ENCODE peak calls at places on chromosome 7, in seven cellular contexts. Y, H, M, I, W, V and L are unnamed samples.

GRCh38 chr7:100093498-100093897 is 4.7 kb downstream of the COPS6 start:
- DNase-seq in H (no peak), Y (no peak), V (no peak), M (no peak), I (no peak), W (no peak), L (no peak)

GRCh38 chr7:57407125-57407524 is 42.9 kb upstream of the ZNF716 start:
- DNase-seq in M (no peak), V (no peak), H (no peak), Y (no peak), I (no peak), W (no peak), L (no peak)

GRCh38 chr7:110760341-110760740 is 330.6 kb upstream of the LRRN3 start:
- DNase-seq in W (no peak), I (no peak), Y (no peak), V (no peak), M (no peak), H (no peak), L (no peak)

GRCh38 chr7:93147358-93147757 is 827 bp downstream of the SAMD9L start:
- DNase-seq in H (peak), I (no peak), M (peak), V (no peak), Y (no peak), W (peak), L (no peak)

GRCh38 chr7:17830206-17830605 is 110.1 kb downstream of the SNX13 start:
- DNase-seq in V (no peak), H (no peak), I (no peak), W (no peak), Y (no peak), M (no peak), L (no peak)

GRCh38 chr7:131188367-131189339 is 139.0 kb upstream of the MKLN1 start:
- DNase-seq in Y (no peak), V (no peak), I (no peak), M (peak), W (peak), H (peak), L (no peak)

GRCh38 chr7:141053626-141054025 is 20.2 kb upstream of the TMEM178B start:
- DNase-seq in W (peak), V (peak), Y (no peak), M (peak), I (no peak), H (peak), L (no peak)

GRCh38 chr7:85285502-85285901 is 98.6 kb upstream of the SEMA3D start:
- DNase-seq in H (no peak), M (no peak), V (peak), Y (no peak), I (no peak), W (no peak), L (no peak)

GRCh38 chr7:142348921-142349401 is 91.1 kb upstream of the PRSS58 start:
- DNase-seq in Y (no peak), H (no peak), W (no peak), V (no peak), M (no peak), I (no peak), L (no peak)

GRCh38 chr7:143388051-143388450 is 6.9 kb downstream of the ZYX start:
- DNase-seq in M (no peak), H (no peak), W (no peak), Y (no peak), V (no peak), I (no peak), L (no peak)

GRCh38 chr7:100803398-100804161 is 23.7 kb downstream of the EPHB4 start:
- DNase-seq in I (peak), Y (peak), W (no peak), V (peak), H (peak), M (peak), L (peak)

GRCh38 chr7:132942721-132943120 is 139.2 kb downstream of the CHCHD3 start:
- DNase-seq in Y (no peak), M (no peak), V (no peak), W (no peak), H (no peak), I (no peak), L (no peak)

GRCh38 chr7:155444746-155445145 is 13.2 kb upstream of the EN2 start:
- DNase-seq in M (no peak), Y (no peak), I (no peak), H (no peak), W (no peak), V (no peak), L (no peak)

GRCh38 chr7:55534262-55534915 is 37.9 kb downstream of the VOPP1 start:
- DNase-seq in M (peak), V (no peak), W (no peak), H (no peak), I (peak), Y (peak), L (no peak)

GRCh38 chr7:151756076-151756731 is 120.7 kb downstream of the PRKAG2 start:
- DNase-seq in W (no peak), I (no peak), H (peak), Y (no peak), V (no peak), M (peak), L (no peak)

GRCh38 chr7:141463986-141464385 is 87.2 kb upstream of the AGK start:
- DNase-seq in M (peak), I (no peak), H (no peak), Y (no peak), V (no peak), W (no peak), L (no peak)

GRCh38 chr7:27262121-27262520 is 19.5 kb downstream of the EVX1 start:
- DNase-seq in H (no peak), M (peak), Y (no peak), I (no peak), V (no peak), W (no peak), L (no peak)

GRCh38 chr7:69342154-69342884 is 256.0 kb upstream of the AUTS2 start:
- DNase-seq in M (no peak), Y (no peak), I (no peak), H (no peak), W (no peak), V (no peak), L (no peak)

GRCh38 chr7:6446977-6447588 is 671 bp downstream of the DAGLB start:
- DNase-seq in Y (no peak), M (peak), I (peak), W (no peak), H (peak), V (peak), L (peak)

GRCh38 chr7:148042935-148043334 is 547.6 kb upstream of the C7orf33 start:
- DNase-seq in M (no peak), Y (no peak), H (no peak), V (peak), W (no peak), I (no peak), L (no peak)